ENCODE peak calls at places on chromosomes 2 and 18, in nine cellular contexts. One of them, this sample, is unnamed.

GRCh38 chr2:197705912-197706838 is 1.0 kb downstream of the MARS2 start:
- DNase-seq in psoas muscle: peak; percentile 56
- DNase-seq in MCF 10A: peak; percentile 28
- DNase-seq in foreskin fibroblast: peak; percentile 61
- DNase-seq in body of pancreas: peak; percentile 8
- DNase-seq in GM12865: peak; percentile 72
- DNase-seq in AG09309: no peak
- DNase-seq in mucosa of descending colon: no peak
- DNase-seq in mammary epithelial cell: no peak
- DNase-seq in this sample: peak; percentile 8

GRCh38 chr2:117500721-117501120 is 313.8 kb upstream of the DDX18 start:
- DNase-seq in psoas muscle: no peak
- DNase-seq in MCF 10A: no peak
- DNase-seq in foreskin fibroblast: no peak
- DNase-seq in body of pancreas: no peak
- DNase-seq in GM12865: no peak
- DNase-seq in AG09309: no peak
- DNase-seq in mucosa of descending colon: no peak
- DNase-seq in mammary epithelial cell: no peak
- DNase-seq in this sample: no peak

GRCh38 chr18:59839241-59839640 is 60.6 kb upstream of the PMAIP1 start:
- DNase-seq in psoas muscle: no peak
- DNase-seq in MCF 10A: no peak
- DNase-seq in foreskin fibroblast: no peak
- DNase-seq in body of pancreas: no peak
- DNase-seq in GM12865: no peak
- DNase-seq in AG09309: no peak
- DNase-seq in mucosa of descending colon: no peak
- DNase-seq in mammary epithelial cell: no peak
- DNase-seq in this sample: no peak

GRCh38 chr18:36075862-36076587 is 8.7 kb upstream of the RPRD1A start:
- DNase-seq in psoas muscle: no peak
- DNase-seq in MCF 10A: peak; percentile 90
- DNase-seq in foreskin fibroblast: peak; percentile 81
- DNase-seq in body of pancreas: no peak
- DNase-seq in GM12865: peak; percentile 38
- DNase-seq in AG09309: peak; percentile 62
- DNase-seq in mucosa of descending colon: no peak
- DNase-seq in mammary epithelial cell: peak; percentile 82
- DNase-seq in this sample: no peak

GRCh38 chr2:134819334-134819733 is 19.1 kb upstream of the ACMSD start:
- DNase-seq in psoas muscle: no peak
- DNase-seq in MCF 10A: peak; percentile 58
- DNase-seq in foreskin fibroblast: peak; percentile 68
- DNase-seq in body of pancreas: no peak
- DNase-seq in GM12865: no peak
- DNase-seq in AG09309: peak; percentile 11
- DNase-seq in mucosa of descending colon: no peak
- DNase-seq in mammary epithelial cell: peak; percentile 89
- DNase-seq in this sample: no peak

GRCh38 chr2:55282110-55282917 is 13.3 kb upstream of the MTIF2 start:
- DNase-seq in psoas muscle: peak; percentile 94
- DNase-seq in MCF 10A: no peak
- DNase-seq in foreskin fibroblast: peak; percentile 95
- DNase-seq in body of pancreas: peak; percentile 92
- DNase-seq in GM12865: peak; percentile 95
- DNase-seq in AG09309: peak; percentile 38
- DNase-seq in mucosa of descending colon: peak; percentile 95
- DNase-seq in mammary epithelial cell: peak; percentile 50
- DNase-seq in this sample: peak; percentile 85

GRCh38 chr2:166436976-166437375 is 57.1 kb downstream of the SCN7A start:
- DNase-seq in psoas muscle: no peak
- DNase-seq in MCF 10A: no peak
- DNase-seq in foreskin fibroblast: no peak
- DNase-seq in body of pancreas: no peak
- DNase-seq in GM12865: no peak
- DNase-seq in AG09309: no peak
- DNase-seq in mucosa of descending colon: no peak
- DNase-seq in mammary epithelial cell: no peak
- DNase-seq in this sample: no peak

GRCh38 chr2:192286093-192286701 is 91.5 kb upstream of the TMEFF2 start:
- DNase-seq in psoas muscle: no peak
- DNase-seq in MCF 10A: peak; percentile 68
- DNase-seq in foreskin fibroblast: peak; percentile 78
- DNase-seq in body of pancreas: no peak
- DNase-seq in GM12865: peak; percentile 14
- DNase-seq in AG09309: peak; percentile 28
- DNase-seq in mucosa of descending colon: no peak
- DNase-seq in mammary epithelial cell: peak; percentile 35
- DNase-seq in this sample: no peak

GRCh38 chr2:226915846-226916360 is 80.0 kb downstream of the RHBDD1 start:
- DNase-seq in psoas muscle: no peak
- DNase-seq in MCF 10A: peak; percentile 83
- DNase-seq in foreskin fibroblast: peak; percentile 90
- DNase-seq in body of pancreas: no peak
- DNase-seq in GM12865: no peak
- DNase-seq in AG09309: peak; percentile 53
- DNase-seq in mucosa of descending colon: no peak
- DNase-seq in mammary epithelial cell: peak; percentile 86
- DNase-seq in this sample: no peak

GRCh38 chr18:33746261-33746660 is 168.2 kb downstream of the ASXL3 start:
- DNase-seq in psoas muscle: no peak
- DNase-seq in MCF 10A: no peak
- DNase-seq in foreskin fibroblast: no peak
- DNase-seq in body of pancreas: no peak
- DNase-seq in GM12865: no peak
- DNase-seq in AG09309: no peak
- DNase-seq in mucosa of descending colon: no peak
- DNase-seq in mammary epithelial cell: no peak
- DNase-seq in this sample: no peak

GRCh38 chr2:200929334-200930249 is 33.9 kb downstream of the ORC2 start:
- DNase-seq in psoas muscle: no peak
- DNase-seq in MCF 10A: no peak
- DNase-seq in foreskin fibroblast: no peak
- DNase-seq in body of pancreas: no peak
- DNase-seq in GM12865: no peak
- DNase-seq in AG09309: no peak
- DNase-seq in mucosa of descending colon: no peak
- DNase-seq in mammary epithelial cell: peak; percentile 17
- DNase-seq in this sample: no peak

GRCh38 chr2:20599861-20600461 is 50.9 kb downstream of the HS1BP3 start:
- DNase-seq in psoas muscle: peak; percentile 45
- DNase-seq in MCF 10A: no peak
- DNase-seq in foreskin fibroblast: no peak
- DNase-seq in body of pancreas: no peak
- DNase-seq in GM12865: no peak
- DNase-seq in AG09309: no peak
- DNase-seq in mucosa of descending colon: no peak
- DNase-seq in mammary epithelial cell: no peak
- DNase-seq in this sample: peak; percentile 35

GRCh38 chr18:45363258-45363657 is 252.0 kb upstream of the SLC14A2 start:
- DNase-seq in psoas muscle: no peak
- DNase-seq in MCF 10A: no peak
- DNase-seq in foreskin fibroblast: no peak
- DNase-seq in body of pancreas: no peak
- DNase-seq in GM12865: no peak
- DNase-seq in AG09309: no peak
- DNase-seq in mucosa of descending colon: no peak
- DNase-seq in mammary epithelial cell: no peak
- DNase-seq in this sample: no peak

GRCh38 chr2:86298411-86299390 is 38.7 kb downstream of the REEP1 start:
- DNase-seq in psoas muscle: no peak
- DNase-seq in MCF 10A: no peak
- DNase-seq in foreskin fibroblast: peak; percentile 19
- DNase-seq in body of pancreas: no peak
- DNase-seq in GM12865: no peak
- DNase-seq in AG09309: no peak
- DNase-seq in mucosa of descending colon: no peak
- DNase-seq in mammary epithelial cell: no peak
- DNase-seq in this sample: peak; percentile 13

GRCh38 chr2:46717733-46718121 is 197.9 kb downstream of the MCFD2 start:
- DNase-seq in psoas muscle: no peak
- DNase-seq in MCF 10A: no peak
- DNase-seq in foreskin fibroblast: peak; percentile 44
- DNase-seq in body of pancreas: no peak
- DNase-seq in GM12865: no peak
- DNase-seq in AG09309: no peak
- DNase-seq in mucosa of descending colon: no peak
- DNase-seq in mammary epithelial cell: no peak
- DNase-seq in this sample: no peak

GRCh38 chr2:40403233-40403841 is 48.6 kb downstream of the SLC8A1 start:
- DNase-seq in psoas muscle: no peak
- DNase-seq in MCF 10A: peak; percentile 62
- DNase-seq in foreskin fibroblast: peak; percentile 89
- DNase-seq in body of pancreas: no peak
- DNase-seq in GM12865: no peak
- DNase-seq in AG09309: peak; percentile 87
- DNase-seq in mucosa of descending colon: no peak
- DNase-seq in mammary epithelial cell: peak; percentile 88
- DNase-seq in this sample: no peak

GRCh38 chr2:189285351-189285750 is 105.8 kb upstream of the COL5A2 start:
- DNase-seq in psoas muscle: no peak
- DNase-seq in MCF 10A: no peak
- DNase-seq in foreskin fibroblast: peak; percentile 35
- DNase-seq in body of pancreas: no peak
- DNase-seq in GM12865: no peak
- DNase-seq in AG09309: no peak
- DNase-seq in mucosa of descending colon: no peak
- DNase-seq in mammary epithelial cell: no peak
- DNase-seq in this sample: no peak
- TF ChIP-seq CTCF in psoas muscle: no peak
- TF ChIP-seq CTCF in MCF 10A: no peak
- TF ChIP-seq CTCF in foreskin fibroblast: no peak
- TF ChIP-seq CTCF in body of pancreas: no peak
- TF ChIP-seq CTCF in GM12865: no peak
- TF ChIP-seq CTCF in AG09309: no peak
- TF ChIP-seq CTCF in mucosa of descending colon: no peak
- TF ChIP-seq CTCF in mammary epithelial cell: no peak
- TF ChIP-seq CTCF in this sample: no peak

DNA sequence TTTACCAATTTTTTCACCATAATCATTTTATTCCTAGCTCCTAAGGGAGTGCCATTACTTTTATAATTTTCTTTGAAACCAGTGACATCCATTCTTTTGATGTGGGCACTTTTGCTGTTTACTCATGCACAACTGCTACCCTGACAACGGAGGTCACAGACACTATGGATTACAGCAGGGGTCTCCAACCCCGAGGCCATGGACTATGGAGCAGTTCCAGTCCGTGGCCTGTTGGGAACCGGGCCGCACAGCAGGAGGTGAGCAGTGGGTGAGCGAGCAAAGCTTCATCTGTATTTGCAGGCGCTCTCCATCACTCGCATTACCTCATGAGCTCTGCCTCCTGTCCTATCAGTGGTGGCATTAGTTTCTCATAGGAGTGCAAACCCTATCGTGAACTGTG is 34.6 kb downstream of the PRPF40A start:
- DNase-seq in psoas muscle: no peak
- DNase-seq in MCF 10A: no peak
- DNase-seq in foreskin fibroblast: no peak
- DNase-seq in body of pancreas: no peak
- DNase-seq in GM12865: no peak
- DNase-seq in AG09309: no peak
- DNase-seq in mucosa of descending colon: no peak
- DNase-seq in mammary epithelial cell: no peak
- DNase-seq in this sample: peak; percentile 5
- TF ChIP-seq CTCF in psoas muscle: no peak
- TF ChIP-seq CTCF in MCF 10A: no peak
- TF ChIP-seq CTCF in foreskin fibroblast: no peak
- TF ChIP-seq CTCF in body of pancreas: no peak
- TF ChIP-seq CTCF in GM12865: no peak
- TF ChIP-seq CTCF in AG09309: no peak
- TF ChIP-seq CTCF in mucosa of descending colon: no peak
- TF ChIP-seq CTCF in mammary epithelial cell: no peak
- TF ChIP-seq CTCF in this sample: no peak

GRCh38 chr2:121483021-121483420 is 47.7 kb upstream of the RNU4ATAC start:
- DNase-seq in psoas muscle: no peak
- DNase-seq in MCF 10A: no peak
- DNase-seq in foreskin fibroblast: peak; percentile 36
- DNase-seq in body of pancreas: no peak
- DNase-seq in GM12865: no peak
- DNase-seq in AG09309: no peak
- DNase-seq in mucosa of descending colon: no peak
- DNase-seq in mammary epithelial cell: peak; percentile 51
- DNase-seq in this sample: no peak

GRCh38 chr2:121478996-121479735 is 51.5 kb upstream of the RNU4ATAC start:
- DNase-seq in psoas muscle: no peak
- DNase-seq in MCF 10A: no peak
- DNase-seq in foreskin fibroblast: no peak
- DNase-seq in body of pancreas: no peak
- DNase-seq in GM12865: no peak
- DNase-seq in AG09309: no peak
- DNase-seq in mucosa of descending colon: no peak
- DNase-seq in mammary epithelial cell: no peak
- DNase-seq in this sample: no peak

GRCh38 chr2:121480826-121481225 is 49.9 kb upstream of the RNU4ATAC start:
- DNase-seq in psoas muscle: no peak
- DNase-seq in MCF 10A: peak; percentile 94
- DNase-seq in foreskin fibroblast: peak; percentile 86
- DNase-seq in body of pancreas: no peak
- DNase-seq in GM12865: no peak
- DNase-seq in AG09309: no peak
- DNase-seq in mucosa of descending colon: no peak
- DNase-seq in mammary epithelial cell: peak; percentile 89
- DNase-seq in this sample: no peak

GRCh38 chr2:121476714-121477113 is 54.0 kb upstream of the RNU4ATAC start:
- DNase-seq in psoas muscle: no peak
- DNase-seq in MCF 10A: no peak
- DNase-seq in foreskin fibroblast: peak; percentile 30
- DNase-seq in body of pancreas: no peak
- DNase-seq in GM12865: no peak
- DNase-seq in AG09309: no peak
- DNase-seq in mucosa of descending colon: no peak
- DNase-seq in mammary epithelial cell: no peak
- DNase-seq in this sample: no peak

GRCh38 chr2:121479882-121480522 is 50.7 kb upstream of the RNU4ATAC start:
- DNase-seq in psoas muscle: no peak
- DNase-seq in MCF 10A: peak; percentile 82
- DNase-seq in foreskin fibroblast: peak; percentile 52
- DNase-seq in body of pancreas: peak; percentile 76
- DNase-seq in GM12865: no peak
- DNase-seq in AG09309: no peak
- DNase-seq in mucosa of descending colon: peak; percentile 46
- DNase-seq in mammary epithelial cell: peak; percentile 48
- DNase-seq in this sample: no peak
- TF ChIP-seq CTCF in psoas muscle: no peak
- TF ChIP-seq CTCF in MCF 10A: peak; percentile 28
- TF ChIP-seq CTCF in foreskin fibroblast: no peak
- TF ChIP-seq CTCF in body of pancreas: no peak
- TF ChIP-seq CTCF in GM12865: no peak
- TF ChIP-seq CTCF in AG09309: peak; percentile 22
- TF ChIP-seq CTCF in mucosa of descending colon: no peak
- TF ChIP-seq CTCF in mammary epithelial cell: peak; percentile 44
- TF ChIP-seq CTCF in this sample: no peak

DNA sequence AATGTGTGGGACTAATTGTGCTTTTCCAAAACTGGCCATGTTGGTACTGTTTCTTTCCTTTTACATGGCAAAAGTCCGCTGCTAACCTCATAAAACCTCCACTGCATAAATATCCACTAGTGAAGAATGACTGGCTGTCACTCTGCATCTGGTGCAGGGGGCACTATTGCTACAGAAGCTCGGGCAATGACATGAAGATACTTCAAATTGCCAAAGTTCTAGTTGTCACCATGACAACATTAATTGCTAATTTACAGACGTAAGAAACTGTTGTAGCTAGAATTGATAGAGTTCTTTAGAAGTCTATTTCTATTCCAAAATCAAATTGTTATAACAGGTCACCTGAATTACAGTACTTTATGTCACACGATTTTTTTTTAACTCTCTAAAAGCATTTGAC is 861 bp downstream of the CFAP210 start:
- DNase-seq in psoas muscle: no peak
- DNase-seq in MCF 10A: no peak
- DNase-seq in foreskin fibroblast: no peak
- DNase-seq in body of pancreas: no peak
- DNase-seq in GM12865: peak; percentile 8
- DNase-seq in AG09309: no peak
- DNase-seq in mucosa of descending colon: no peak
- DNase-seq in mammary epithelial cell: no peak
- DNase-seq in this sample: no peak
- TF ChIP-seq CTCF in psoas muscle: no peak
- TF ChIP-seq CTCF in MCF 10A: no peak
- TF ChIP-seq CTCF in foreskin fibroblast: no peak
- TF ChIP-seq CTCF in body of pancreas: no peak
- TF ChIP-seq CTCF in GM12865: no peak
- TF ChIP-seq CTCF in AG09309: no peak
- TF ChIP-seq CTCF in mucosa of descending colon: no peak
- TF ChIP-seq CTCF in mammary epithelial cell: no peak
- TF ChIP-seq CTCF in this sample: no peak

This sample was measured in nephron progenitor cell.